ENCODE peak calls at places on chromosomes 2 and 18, in six cellular contexts. U is colonic mucosa, X is heart left ventricle, W is cardiac muscle cell, N is PC-9, S is endothelial cell of umbilical vein. F is an unnamed sample. For H3K36me3 and H3K4me1, the result is how much of the 10 kb centered on the place peaks cover.

GRCh38 chr2:9327873-9328352 is 95.4 kb downstream of the ITGB1BP1 start:
- DNase-seq in X (no peak), U (no peak), W (no peak), S (peak), N (no peak), F (no peak)

GRCh38 chr18:45386256-45386655 is 229.0 kb upstream of the SLC14A2 start:
- DNase-seq in W (peak), U (peak), S (peak), N (no peak), X (no peak), F (peak)

GRCh38 chr2:127014630-127015029 is 92.3 kb downstream of the BIN1 start:
- DNase-seq in U (no peak), X (no peak), W (no peak), S (peak), N (no peak), F (no peak)

GRCh38 chr2:61151434-61151833 is 10.6 kb upstream of the C2orf74 start:
- DNase-seq in U (no peak), X (no peak), S (no peak), W (no peak), N (no peak), F (no peak)

GRCh38 chr2:25566694-25567093 is 106.7 kb downstream of the DTNB start:
- DNase-seq in X (no peak), N (no peak), W (peak), S (peak), U (no peak), F (no peak)

GRCh38 chr2:26478366-26478765 is 442 bp upstream of the OTOF start:
- DNase-seq in N (no peak), W (no peak), U (no peak), S (no peak), X (no peak), F (no peak)

GRCh38 chr18:4270016-4270415 is 185.1 kb downstream of the DLGAP1 start:
- DNase-seq in U (no peak), N (no peak), X (no peak), W (no peak), S (no peak), F (no peak)

GRCh38 chr2:25523060-25523459 is 150.3 kb downstream of the DTNB start:
- DNase-seq in S (no peak), W (no peak), U (no peak), N (no peak), X (no peak), F (no peak)

GRCh38 chr2:55232863-55233657 is 572 bp downstream of the RPS27A start:
- DNase-seq in N (no peak), U (peak), S (peak), X (no peak), W (peak), F (peak)

GRCh38 chr18:23890589-23890988 is 124.0 kb upstream of the TTC39C start:
- DNase-seq in X (no peak), N (no peak), U (no peak), W (no peak), S (no peak), F (no peak)

GRCh38 chr18:50458366-50458765 is 83.5 kb downstream of the SKA1 start:
- DNase-seq in N (no peak), S (no peak), X (no peak), U (no peak), W (no peak), F (no peak)

GRCh38 chr2:182447843-182448242 is 21.0 kb upstream of the PDE1A start:
- DNase-seq in W (no peak), U (no peak), N (no peak), X (no peak), S (no peak), F (no peak)

GRCh38 chr2:130798472-130799221 is 38.1 kb upstream of the ARHGEF4 start:
- DNase-seq in N (no peak), U (no peak), X (peak), W (peak), S (no peak), F (peak)

GRCh38 chr2:175373729-175374128 is 192.2 kb upstream of the ATP5MC3 start:
- DNase-seq in U (no peak), X (no peak), N (no peak), W (no peak), S (no peak), F (no peak)

GRCh38 chr2:46365913-46366674 is 68.9 kb downstream of the EPAS1 start:
- DNase-seq in W (no peak), S (no peak), X (no peak), U (no peak), N (no peak), F (no peak)

GRCh38 chr2:134315471-134315870 is 61.6 kb downstream of the MGAT5 start:
- DNase-seq in S (no peak), X (no peak), W (no peak), U (no peak), N (no peak), F (no peak)

GRCh38 chr2:195659114-195659513 is 2.1 kb downstream of the SLC39A10 start:
- DNase-seq in U (no peak), X (no peak), W (no peak), S (peak), N (no peak), F (no peak)

GRCh38 chr2:195560209-195560907 is 96.7 kb upstream of the SLC39A10 start:
- DNase-seq in X (no peak), W (no peak), N (no peak), U (peak), S (no peak), F (no peak)

DNA sequence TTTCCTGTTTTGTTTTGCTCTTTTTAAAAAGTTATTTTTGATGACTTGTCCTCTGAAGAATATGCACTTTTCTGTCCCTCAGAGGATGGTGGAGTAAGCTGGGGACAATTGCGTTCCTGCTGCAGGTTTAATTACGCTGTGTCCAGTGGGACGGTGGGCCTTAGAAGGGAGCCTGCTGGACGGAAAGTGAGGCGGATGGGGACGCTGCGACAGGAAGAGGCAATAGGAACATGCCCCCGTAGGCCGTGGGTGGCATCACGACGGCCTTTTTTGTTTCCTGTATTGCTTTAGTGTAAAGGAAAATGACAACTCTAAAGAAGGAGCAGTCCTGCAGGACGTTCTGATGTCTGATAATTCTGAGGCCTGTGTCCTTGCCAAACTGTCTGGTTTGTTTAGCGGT is 121.6 kb downstream of the NFATC1 start:
- DNase-seq in W (no peak), S (no peak), N (no peak), X (peak), U (peak), F (no peak)
- TF ChIP-seq CTCF in W (no peak), S (no peak), N (no peak), X (no peak), U (no peak), F (no peak)

GRCh38 chr2:230872151-230872967 is 7.6 kb downstream of the ITM2C start:
- DNase-seq in U (no peak), W (no peak), N (no peak), X (peak), S (no peak), F (no peak)
- H3K36me3 ChIP-seq in U (under half), W (under half), N (under half), X (under half), S (under half), F (under half)

GRCh38 chr2:147863835-147864234 is 19.0 kb downstream of the ACVR2A start:
- DNase-seq in U (no peak), S (peak), N (no peak), X (no peak), W (no peak), F (no peak)

GRCh38 chr2:147860009-147860408 is 15.2 kb downstream of the ACVR2A start:
- DNase-seq in X (no peak), W (peak), S (no peak), N (no peak), U (no peak), F (no peak)

GRCh38 chr2:147865560-147865959 is 20.7 kb downstream of the ACVR2A start:
- DNase-seq in S (no peak), U (no peak), W (no peak), N (no peak), X (no peak), F (no peak)

GRCh38 chr2:147867050-147867449 is 22.2 kb downstream of the ACVR2A start:
- DNase-seq in S (no peak), N (no peak), W (no peak), U (no peak), X (no peak), F (no peak)

GRCh38 chr2:147862859-147863516 is 18.2 kb downstream of the ACVR2A start:
- DNase-seq in U (no peak), N (no peak), X (no peak), S (no peak), W (no peak), F (no peak)
- H3K4me1 ChIP-seq in U (under half), N (under half), X (under half), S (under half), W (under half), F (under half)

GRCh38 chr2:19667536-19667949 is 234.2 kb downstream of the TTC32 start:
- DNase-seq in X (no peak), N (no peak), W (no peak), S (no peak), U (no peak), F (no peak)

GRCh38 chr2:19669605-19670004 is 232.2 kb downstream of the TTC32 start:
- DNase-seq in N (no peak), S (no peak), X (no peak), U (no peak), W (no peak), F (no peak)

GRCh38 chr2:19664651-19665050 is 237.1 kb downstream of the TTC32 start:
- DNase-seq in N (no peak), S (no peak), U (no peak), X (no peak), W (no peak), F (no peak)

GRCh38 chr2:19669126-19669525 is 232.7 kb downstream of the TTC32 start:
- DNase-seq in N (no peak), U (no peak), W (no peak), X (no peak), S (no peak), F (no peak)

DNA sequence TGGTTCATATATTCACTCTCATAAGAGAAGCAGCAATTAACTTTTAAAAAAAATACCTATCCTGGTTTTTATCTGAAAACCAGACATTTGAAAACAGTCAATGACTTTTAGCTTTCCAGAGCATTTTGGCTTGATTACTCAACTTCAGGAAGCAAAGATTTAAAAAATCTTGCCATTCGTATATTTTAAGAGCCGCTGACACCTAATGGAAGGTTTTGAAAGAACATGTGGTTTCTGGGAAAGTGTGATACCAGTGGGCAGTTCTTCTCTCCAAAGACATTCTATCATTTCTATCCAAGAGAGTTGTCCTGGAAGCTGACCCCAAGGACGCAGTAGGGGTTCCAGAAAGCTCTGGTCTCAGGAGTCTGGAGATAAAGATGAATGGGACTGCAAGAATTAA is 234.7 kb downstream of the TTC32 start:
- DNase-seq in X (no peak), W (no peak), N (no peak), S (no peak), U (no peak), F (no peak)
- TF ChIP-seq CTCF in X (peak), W (peak), N (peak), S (no peak), U (no peak), F (no peak)